ENCODE peak calls at places on chromosomes 12 and 14, in nine cellular contexts. Z is LoVo; R is progenitor cell of endocrine pancreas; S is frontal cortex; V is activated naive CD4-positive, alpha-beta T cell; U is HTR-8/SVneo; W is IMR-90; H is NCI-H2081; F is activated naive CD8-positive, alpha-beta T cell treated with anti-CD3 and anti-CD28 coated beads, Interleukin-2, amount 50 U/mL, for 24 hours. Y is an unnamed sample.

GRCh38 chr12:92141585-92142244 is 3.9 kb downstream of the BTG1 start:
- DNase-seq in Z (no peak), R (no peak), S (no peak), V (no peak), U (no peak), W (no peak), H (no peak), F (no peak), Y (no peak)

GRCh38 chr12:7103837-7104236 is 5.2 kb downstream of the C1RL start:
- DNase-seq in Z (no peak), R (no peak), S (no peak), V (no peak), U (no peak), W (no peak), H (no peak), F (no peak), Y (no peak)

GRCh38 chr12:116594325-116595038 is 35.3 kb downstream of the MAP1LC3B2 start:
- DNase-seq in Z (no peak), R (no peak), S (no peak), V (no peak), U (no peak), W (no peak), H (no peak), F (peak), Y (peak)

GRCh38 chr12:54158581-54158980 is 30.2 kb downstream of the SMUG1 start:
- DNase-seq in Z (no peak), R (no peak), S (no peak), V (no peak), U (no peak), W (no peak), H (no peak), F (no peak), Y (no peak)

GRCh38 chr12:10562306-10562933 is 51.0 kb downstream of the MAGOHB start:
- DNase-seq in Z (peak), R (no peak), S (peak), V (no peak), U (peak), W (peak), H (peak), F (no peak), Y (no peak)

GRCh38 chr14:72518809-72519377 is 375.0 kb downstream of the DPF3 start:
- DNase-seq in Z (no peak), R (no peak), S (no peak), V (no peak), U (no peak), W (no peak), H (no peak), F (peak), Y (no peak)

GRCh38 chr14:69281450-69282169 is 21.7 kb downstream of the GALNT16 start:
- DNase-seq in Z (no peak), R (no peak), S (no peak), V (no peak), U (no peak), W (peak), H (no peak), F (no peak), Y (peak)

GRCh38 chr14:61927521-61927920 is 165.3 kb downstream of the SNAPC1 start:
- DNase-seq in Z (no peak), R (no peak), S (no peak), V (no peak), U (peak), W (peak), H (no peak), F (no peak), Y (no peak)

GRCh38 chr12:131091413-131091975 is 137.8 kb downstream of the ADGRD1 start:
- DNase-seq in Z (no peak), R (no peak), S (no peak), V (no peak), U (no peak), W (no peak), H (no peak), F (peak), Y (no peak)

GRCh38 chr14:22984959-22985658 is 2.8 kb upstream of the AJUBA start:
- DNase-seq in Z (no peak), R (no peak), S (no peak), V (no peak), U (no peak), W (no peak), H (no peak), F (no peak), Y (no peak)

Y was measured in left ventricle myocardium inferior.